ENCODE peak calls at places on chromosomes 3 and 15, in seven cellular contexts. W is activated T-cell treated with anti-CD3 and anti-CD28 coated beads for 24 hours, Q is AML-193, D is dorsolateral prefrontal cortex, C is NCI-H1048, N is skeletal muscle cell, Z is AG10803. A is an unnamed sample.
A peak's percentile ranks its signal among the peaks of the same experiment; 100 is the strongest.

GRCh38 chr3:35194666-35195065 is 444.7 kb upstream of the ARPP21 start:
- DNase-seq in N (no peak), D (no peak), C (no peak), W (no peak), Q (no peak), Z (no peak), A (peak; percentile 38)

GRCh38 chr3:11273945-11274344 is 1.7 kb downstream of the ATG7 start:
- DNase-seq in Q (peak; percentile 99), N (no peak), W (no peak), C (no peak), Z (no peak), D (no peak), A (peak; percentile 27)

GRCh38 chr15:52414936-52415335 is 113.7 kb downstream of the MYO5A start:
- DNase-seq in Q (no peak), N (no peak), C (no peak), Z (no peak), D (no peak), W (no peak), A (no peak)

GRCh38 chr3:125433611-125434041 is 58.5 kb upstream of the ZNF148 start:
- DNase-seq in Z (no peak), Q (no peak), C (no peak), N (no peak), D (no peak), W (no peak), A (peak; percentile 80)

GRCh38 chr15:68383161-68384074 is 48.5 kb downstream of the ITGA11 start:
- DNase-seq in D (no peak), Q (peak; percentile 31), N (no peak), Z (peak; percentile 40), W (peak; percentile 39), C (no peak), A (peak; percentile 70)

GRCh38 chr3:188348445-188349244 is 194.7 kb downstream of the LPP start:
- DNase-seq in Z (peak; percentile 96), N (peak; percentile 93), D (no peak), Q (peak; percentile 12), W (no peak), C (no peak), A (peak; percentile 96)

GRCh38 chr3:71339049-71339448 is 244.5 kb downstream of the FOXP1 start:
- DNase-seq in C (no peak), N (no peak), Q (no peak), Z (no peak), D (no peak), W (no peak), A (no peak)

GRCh38 chr3:137764563-137765309 is 621 bp downstream of the SOX14 start:
- DNase-seq in Z (no peak), Q (no peak), C (no peak), N (no peak), W (no peak), D (no peak), A (no peak)

GRCh38 chr3:44682182-44682896 is 30.1 kb upstream of the ZNF502 start:
- DNase-seq in D (no peak), N (peak; percentile 18), C (no peak), Z (peak; percentile 90), W (no peak), Q (no peak), A (no peak)

GRCh38 chr3:58260261-58260731 is 22.7 kb downstream of the ABHD6 start:
- DNase-seq in Z (peak; percentile 79), W (no peak), Q (peak; percentile 22), N (no peak), C (no peak), D (no peak), A (peak; percentile 15)

GRCh38 chr15:27353837-27354236 is 382.9 kb downstream of the GABRG3 start:
- DNase-seq in D (no peak), N (peak; percentile 59), Z (peak; percentile 3), C (no peak), Q (no peak), W (no peak), A (no peak)

GRCh38 chr3:11661827-11662226 is 18.1 kb upstream of the VGLL4 start:
- DNase-seq in W (no peak), Q (no peak), C (no peak), N (peak; percentile 59), Z (peak; percentile 79), D (no peak), A (peak; percentile 37)

GRCh38 chr15:73321496-73322344 is 47.0 kb downstream of the HCN4 start:
- DNase-seq in Q (no peak), Z (no peak), C (no peak), D (no peak), N (no peak), W (no peak), A (no peak)